ENCODE peak calls at places on chromosome 19, in seven cellular contexts. Y is fibroblast of lung; H is CD4-positive, CD25-positive, alpha-beta regulatory T cell; G is substantia nigra; I is breast epithelium; C is heart left ventricle; U is endodermal cell. O is an unnamed sample.

GRCh38 chr19:53942001-53942786 is 20.5 kb upstream of the CACNG8 start:
- DNase-seq in Y (no peak), H (no peak), G (no peak), I (no peak), C (no peak), U (peak), O (no peak)

GRCh38 chr19:42268704-42269517 is at the start of gene CIC:
- DNase-seq in Y (peak), H (peak), G (peak), I (peak), C (peak), U (peak), O (peak)

GRCh38 chr19:1457031-1457739 is 7.3 kb downstream of the APC2 start:
- DNase-seq in Y (no peak), H (no peak), G (no peak), I (no peak), C (no peak), U (peak), O (no peak)

GRCh38 chr19:35901854-35902661 is at the start of gene HCST:
- DNase-seq in Y (no peak), H (peak), G (no peak), I (no peak), C (no peak), U (no peak), O (no peak)

GRCh38 chr19:15247107-15248014 is 15.1 kb upstream of the EPHX3 start:
- DNase-seq in Y (no peak), H (no peak), G (no peak), I (no peak), C (no peak), U (no peak), O (no peak)

GRCh38 chr19:28437390-28438346 is 775.3 kb downstream of the UQCRFS1 start:
- DNase-seq in Y (no peak), H (no peak), G (no peak), I (no peak), C (no peak), U (no peak), O (no peak)

GRCh38 chr19:14407889-14408640 is 11.1 kb downstream of the DDX39A start:
- DNase-seq in Y (no peak), H (no peak), G (no peak), I (no peak), C (no peak), U (no peak), O (no peak)

GRCh38 chr19:50719119-50719435 is 525 bp downstream of the SHANK1 start:
- DNase-seq in Y (no peak), H (no peak), G (no peak), I (no peak), C (no peak), U (no peak), O (no peak)

GRCh38 chr19:7894612-7895309 is 6.5 kb downstream of the LRRC8E start:
- DNase-seq in Y (no peak), H (no peak), G (no peak), I (no peak), C (no peak), U (no peak), O (no peak)

GRCh38 chr19:5335593-5335992 is 5.0 kb downstream of the PTPRS start:
- DNase-seq in Y (no peak), H (no peak), G (no peak), I (no peak), C (no peak), U (no peak), O (no peak)

GRCh38 chr19:1465191-1466016 is 13.6 kb downstream of the C19orf25 start:
- DNase-seq in Y (peak), H (peak), G (no peak), I (no peak), C (no peak), U (peak), O (no peak)

GRCh38 chr19:11747277-11747676 is 8.5 kb upstream of the ZNF823 start:
- DNase-seq in Y (no peak), H (no peak), G (no peak), I (no peak), C (no peak), U (no peak), O (no peak)

GRCh38 chr19:16801599-16801998 is 27.6 kb upstream of the SIN3B start:
- DNase-seq in Y (peak), H (no peak), G (no peak), I (no peak), C (no peak), U (no peak), O (peak)

GRCh38 chr19:16589917-16590316 is 17.7 kb upstream of the SLC35E1 start:
- DNase-seq in Y (no peak), H (no peak), G (no peak), I (no peak), C (no peak), U (no peak), O (no peak)

GRCh38 chr19:33271246-33272021 is 30.9 kb downstream of the CEBPA start:
- DNase-seq in Y (no peak), H (no peak), G (no peak), I (no peak), C (no peak), U (no peak), O (no peak)

GRCh38 chr19:52722062-52723005 is 12.5 kb downstream of the ZNF611 start:
- DNase-seq in Y (peak), H (no peak), G (no peak), I (no peak), C (no peak), U (no peak), O (no peak)

GRCh38 chr19:16825312-16826168 is 3.7 kb upstream of the SIN3B start:
- DNase-seq in Y (peak), H (no peak), G (no peak), I (peak), C (peak), U (peak), O (peak)

GRCh38 chr19:58429745-58430144 is 10.2 kb downstream of the ZNF132 start:
- DNase-seq in Y (no peak), H (no peak), G (no peak), I (no peak), C (no peak), U (no peak), O (no peak)

GRCh38 chr19:56139847-56140582 is 1.1 kb upstream of the ZNF444 start:
- DNase-seq in Y (no peak), H (no peak), G (no peak), I (peak), C (no peak), U (no peak), O (no peak)
- H3K27ac ChIP-seq in Y (peak), H (peak), G (peak), I (peak), C (peak), U (peak), O (peak)

DNA sequence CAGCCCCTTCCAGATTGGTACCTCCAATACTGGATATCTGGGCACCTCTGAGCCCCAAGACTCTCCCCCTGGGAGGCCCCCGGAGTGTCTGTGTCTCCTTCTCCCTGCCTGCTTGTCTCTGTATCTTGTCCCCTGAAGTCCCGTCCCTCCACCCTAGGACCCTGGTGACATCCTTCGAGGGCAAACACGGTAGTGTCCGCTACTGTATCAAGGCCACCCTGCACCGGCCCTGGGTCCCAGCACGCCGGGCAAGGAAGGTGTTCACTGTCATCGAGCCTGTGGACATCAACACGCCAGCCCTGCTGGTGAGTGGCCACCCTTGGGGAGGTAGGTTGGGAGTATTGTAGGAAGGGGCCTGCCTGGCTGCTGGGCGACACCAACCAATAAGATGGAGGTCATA is 844 bp downstream of the ARRDC2 start:
- DNase-seq in Y (no peak), H (no peak), G (no peak), I (no peak), C (no peak), U (no peak), O (no peak)
- H3K27ac ChIP-seq in Y (no peak), H (peak), G (peak), I (peak), C (peak), U (no peak), O (peak)

GRCh38 chr19:3807131-3807480 is 20.9 kb upstream of the MATK start:
- DNase-seq in Y (no peak), H (no peak), G (no peak), I (no peak), C (no peak), U (peak), O (no peak)

GRCh38 chr19:3803986-3804385 is 17.8 kb upstream of the MATK start:
- DNase-seq in Y (no peak), H (no peak), G (no peak), I (no peak), C (no peak), U (no peak), O (no peak)

GRCh38 chr19:3803114-3803888 is 17.1 kb upstream of the MATK start:
- DNase-seq in Y (no peak), H (no peak), G (no peak), I (no peak), C (no peak), U (peak), O (no peak)

GRCh38 chr19:3805859-3806258 is 19.7 kb upstream of the MATK start:
- DNase-seq in Y (no peak), H (no peak), G (no peak), I (no peak), C (no peak), U (peak), O (no peak)

DNA sequence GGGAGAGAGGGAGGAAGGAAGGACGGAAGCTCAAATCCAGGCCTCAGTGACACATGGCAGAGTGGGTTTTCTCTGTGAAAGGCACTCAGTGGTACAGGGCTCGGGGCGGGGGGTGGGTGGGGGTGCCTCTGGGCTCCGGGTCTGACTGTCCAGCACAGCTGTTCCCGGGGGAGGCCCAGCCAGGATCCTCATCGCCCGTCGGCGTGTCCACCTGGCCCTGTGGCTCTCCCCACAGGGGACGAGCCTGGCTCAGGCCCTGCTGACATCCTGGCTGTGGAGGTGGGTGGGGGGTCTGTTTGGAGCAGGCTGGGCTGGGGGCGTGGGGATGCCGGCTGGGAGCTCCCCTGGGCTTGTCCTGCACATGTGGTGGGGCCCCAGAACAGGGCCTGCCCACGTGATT is 18.2 kb upstream of the MATK start:
- DNase-seq in Y (no peak), H (no peak), G (no peak), I (no peak), C (no peak), U (no peak), O (no peak)
- H3K27ac ChIP-seq in Y (no peak), H (no peak), G (no peak), I (no peak), C (no peak), U (no peak), O (no peak)

GRCh38 chr19:39247701-39248664 is 673 bp downstream of the IFNL4 start:
- DNase-seq in Y (no peak), H (no peak), G (no peak), I (no peak), C (no peak), U (peak), O (no peak)
- H3K27ac ChIP-seq in Y (no peak), H (no peak), G (no peak), I (no peak), C (no peak), U (no peak), O (no peak)

DNA sequence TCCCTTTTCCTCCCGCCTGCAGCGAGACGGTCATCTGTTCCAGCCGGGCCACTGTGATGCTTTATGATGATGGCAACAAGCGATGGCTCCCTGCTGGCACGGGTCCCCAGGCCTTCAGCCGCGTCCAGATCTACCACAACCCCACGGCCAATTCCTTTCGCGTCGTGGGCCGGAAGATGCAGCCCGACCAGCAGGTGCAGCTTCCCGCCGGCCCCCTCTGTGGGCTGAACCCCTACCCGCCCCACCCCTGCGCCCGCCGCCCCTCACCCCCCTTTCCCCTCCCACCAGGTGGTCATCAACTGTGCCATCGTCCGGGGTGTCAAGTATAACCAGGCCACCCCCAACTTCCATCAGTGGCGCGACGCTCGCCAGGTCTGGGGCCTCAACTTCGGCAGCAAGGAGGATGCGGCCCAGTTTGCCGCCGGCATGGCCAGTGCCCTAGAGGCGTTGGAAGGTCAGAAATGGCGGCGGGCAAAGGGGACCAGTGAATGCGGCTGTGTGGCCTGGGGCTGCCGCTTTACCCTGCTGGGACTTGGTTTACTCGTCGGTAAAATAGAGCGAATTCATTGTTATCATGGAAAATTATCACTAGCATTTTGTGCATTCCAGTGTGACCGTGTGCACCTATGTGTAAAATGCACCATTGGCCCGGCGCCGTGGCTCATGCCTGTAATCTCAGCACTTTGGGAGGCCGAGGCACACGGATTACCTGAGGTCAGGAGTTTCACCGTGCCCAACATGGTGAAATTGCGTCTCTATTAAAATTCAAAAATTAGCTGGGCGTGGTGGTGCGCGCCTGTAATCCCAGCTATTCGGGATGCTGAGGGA is 10.6 kb downstream of the VASP start:
- DNase-seq in Y (no peak), H (no peak), G (no peak), I (no peak), C (peak), U (no peak), O (no peak)
- H3K27ac ChIP-seq in Y (no peak), H (no peak), G (no peak), I (no peak), C (no peak), U (no peak), O (no peak)